ENCODE peak calls at places on chromosomes 4 and X, in seven cellular contexts. One of them, this sample, is unnamed. For H3K27me3, the result is how much of the 10 kb centered on the place peaks cover.

GRCh38 chrX:143853488-143853887 is 30.4 kb upstream of the UBE2NL start:
- DNase-seq in fibroblast of lung: no peak
- DNase-seq in IMR-90: no peak
- DNase-seq in PC-3: no peak
- DNase-seq in GM23248: no peak
- DNase-seq in SK-N-SH: no peak
- DNase-seq in mesendoderm: no peak
- DNase-seq in this sample: no peak

GRCh38 chrX:1533083-1533482 is 3.9 kb downstream of the P2RY8 start:
- DNase-seq in fibroblast of lung: no peak
- DNase-seq in IMR-90: no peak
- DNase-seq in PC-3: no peak
- DNase-seq in GM23248: no peak
- DNase-seq in SK-N-SH: no peak
- DNase-seq in mesendoderm: no peak
- DNase-seq in this sample: no peak

GRCh38 chr4:112802780-112803179 is 165.8 kb downstream of the LARP7 start:
- DNase-seq in fibroblast of lung: no peak
- DNase-seq in IMR-90: no peak
- DNase-seq in PC-3: no peak
- DNase-seq in GM23248: no peak
- DNase-seq in SK-N-SH: no peak
- DNase-seq in mesendoderm: no peak
- DNase-seq in this sample: no peak

GRCh38 chrX:3815896-3816664 is 102.6 kb upstream of the PRKX start:
- DNase-seq in fibroblast of lung: peak
- DNase-seq in IMR-90: peak
- DNase-seq in PC-3: peak
- DNase-seq in GM23248: peak
- DNase-seq in SK-N-SH: peak
- DNase-seq in mesendoderm: peak
- DNase-seq in this sample: peak

GRCh38 chr4:26050212-26050643 is 136.2 kb downstream of the SMIM20 start:
- DNase-seq in fibroblast of lung: no peak
- DNase-seq in IMR-90: no peak
- DNase-seq in PC-3: no peak
- DNase-seq in GM23248: no peak
- DNase-seq in SK-N-SH: no peak
- DNase-seq in mesendoderm: no peak
- DNase-seq in this sample: no peak

GRCh38 chr4:98694076-98694475 is 35.7 kb upstream of the TSPAN5 start:
- DNase-seq in fibroblast of lung: no peak
- DNase-seq in IMR-90: no peak
- DNase-seq in PC-3: no peak
- DNase-seq in GM23248: no peak
- DNase-seq in SK-N-SH: no peak
- DNase-seq in mesendoderm: no peak
- DNase-seq in this sample: no peak

GRCh38 chr4:22170353-22170752 is 221.8 kb upstream of the KCNIP4 start:
- DNase-seq in fibroblast of lung: peak
- DNase-seq in IMR-90: peak
- DNase-seq in PC-3: peak
- DNase-seq in GM23248: peak
- DNase-seq in SK-N-SH: no peak
- DNase-seq in mesendoderm: no peak
- DNase-seq in this sample: peak

GRCh38 chrX:108582151-108582550 is 142.5 kb downstream of the COL4A5 start:
- DNase-seq in fibroblast of lung: no peak
- DNase-seq in IMR-90: no peak
- DNase-seq in PC-3: no peak
- DNase-seq in GM23248: no peak
- DNase-seq in SK-N-SH: no peak
- DNase-seq in mesendoderm: no peak
- DNase-seq in this sample: no peak

GRCh38 chr4:97530676-97531075 is 612.6 kb downstream of the STPG2 start:
- DNase-seq in fibroblast of lung: no peak
- DNase-seq in IMR-90: no peak
- DNase-seq in PC-3: no peak
- DNase-seq in GM23248: no peak
- DNase-seq in SK-N-SH: no peak
- DNase-seq in mesendoderm: peak
- DNase-seq in this sample: no peak

GRCh38 chrX:64394059-64394873 is 986 bp downstream of the MTMR8 start:
- DNase-seq in fibroblast of lung: no peak
- DNase-seq in IMR-90: no peak
- DNase-seq in PC-3: no peak
- DNase-seq in GM23248: no peak
- DNase-seq in SK-N-SH: peak
- DNase-seq in mesendoderm: peak
- DNase-seq in this sample: no peak

GRCh38 chr4:53059253-53059652 is 197.1 kb downstream of the RASL11B start:
- DNase-seq in fibroblast of lung: no peak
- DNase-seq in IMR-90: no peak
- DNase-seq in PC-3: no peak
- DNase-seq in GM23248: no peak
- DNase-seq in SK-N-SH: no peak
- DNase-seq in mesendoderm: no peak
- DNase-seq in this sample: no peak

GRCh38 chr4:112854420-112854819 is 195.0 kb upstream of the ANK2 start:
- DNase-seq in fibroblast of lung: no peak
- DNase-seq in IMR-90: no peak
- DNase-seq in PC-3: no peak
- DNase-seq in GM23248: no peak
- DNase-seq in SK-N-SH: no peak
- DNase-seq in mesendoderm: peak
- DNase-seq in this sample: no peak

GRCh38 chrX:78092296-78092695 is 11.8 kb upstream of the PGK1 start:
- DNase-seq in fibroblast of lung: peak
- DNase-seq in IMR-90: peak
- DNase-seq in PC-3: peak
- DNase-seq in GM23248: peak
- DNase-seq in SK-N-SH: no peak
- DNase-seq in mesendoderm: peak
- DNase-seq in this sample: no peak

GRCh38 chrX:129961180-129962083 is 21.0 kb upstream of the BCORL1 start:
- DNase-seq in fibroblast of lung: no peak
- DNase-seq in IMR-90: no peak
- DNase-seq in PC-3: peak
- DNase-seq in GM23248: peak
- DNase-seq in SK-N-SH: no peak
- DNase-seq in mesendoderm: peak
- DNase-seq in this sample: peak

GRCh38 chr4:115165503-115165902 is 52.1 kb upstream of the NDST4 start:
- DNase-seq in fibroblast of lung: no peak
- DNase-seq in IMR-90: no peak
- DNase-seq in PC-3: no peak
- DNase-seq in GM23248: peak
- DNase-seq in SK-N-SH: no peak
- DNase-seq in mesendoderm: no peak
- DNase-seq in this sample: no peak

GRCh38 chr4:174681723-174682300 is 147.2 kb downstream of the GLRA3 start:
- DNase-seq in fibroblast of lung: peak
- DNase-seq in IMR-90: peak
- DNase-seq in PC-3: peak
- DNase-seq in GM23248: peak
- DNase-seq in SK-N-SH: no peak
- DNase-seq in mesendoderm: peak
- DNase-seq in this sample: no peak

GRCh38 chrX:9519546-9520210 is 54.8 kb downstream of the TBL1X start:
- DNase-seq in fibroblast of lung: no peak
- DNase-seq in IMR-90: no peak
- DNase-seq in PC-3: no peak
- DNase-seq in GM23248: peak
- DNase-seq in SK-N-SH: no peak
- DNase-seq in mesendoderm: no peak
- DNase-seq in this sample: no peak

GRCh38 chr4:75702919-75703411 is 21.4 kb upstream of the USO1 start:
- DNase-seq in fibroblast of lung: no peak
- DNase-seq in IMR-90: no peak
- DNase-seq in PC-3: no peak
- DNase-seq in GM23248: no peak
- DNase-seq in SK-N-SH: peak
- DNase-seq in mesendoderm: peak
- DNase-seq in this sample: no peak

GRCh38 chr4:12949719-12950118 is 534.4 kb downstream of the RAB28 start:
- DNase-seq in fibroblast of lung: no peak
- DNase-seq in IMR-90: no peak
- DNase-seq in PC-3: peak
- DNase-seq in GM23248: no peak
- DNase-seq in SK-N-SH: no peak
- DNase-seq in mesendoderm: no peak
- DNase-seq in this sample: no peak

GRCh38 chr4:136934601-136935000 is 597.7 kb downstream of the PCDH18 start:
- DNase-seq in fibroblast of lung: no peak
- DNase-seq in IMR-90: no peak
- DNase-seq in PC-3: no peak
- DNase-seq in GM23248: no peak
- DNase-seq in SK-N-SH: no peak
- DNase-seq in mesendoderm: no peak
- DNase-seq in this sample: no peak

GRCh38 chr4:123939621-123940020 is 543.0 kb downstream of the SPRY1 start:
- DNase-seq in fibroblast of lung: peak
- DNase-seq in IMR-90: peak
- DNase-seq in PC-3: peak
- DNase-seq in GM23248: peak
- DNase-seq in SK-N-SH: no peak
- DNase-seq in mesendoderm: peak
- DNase-seq in this sample: peak

GRCh38 chrX:72297953-72298730 is 7.6 kb downstream of the CITED1 start:
- DNase-seq in fibroblast of lung: no peak
- DNase-seq in IMR-90: no peak
- DNase-seq in PC-3: peak
- DNase-seq in GM23248: peak
- DNase-seq in SK-N-SH: peak
- DNase-seq in mesendoderm: peak
- DNase-seq in this sample: peak

GRCh38 chr4:128600996-128601857 is 208.3 kb upstream of the JADE1 start:
- DNase-seq in fibroblast of lung: peak
- DNase-seq in IMR-90: peak
- DNase-seq in PC-3: peak
- DNase-seq in GM23248: peak
- DNase-seq in SK-N-SH: peak
- DNase-seq in mesendoderm: peak
- DNase-seq in this sample: peak

DNA sequence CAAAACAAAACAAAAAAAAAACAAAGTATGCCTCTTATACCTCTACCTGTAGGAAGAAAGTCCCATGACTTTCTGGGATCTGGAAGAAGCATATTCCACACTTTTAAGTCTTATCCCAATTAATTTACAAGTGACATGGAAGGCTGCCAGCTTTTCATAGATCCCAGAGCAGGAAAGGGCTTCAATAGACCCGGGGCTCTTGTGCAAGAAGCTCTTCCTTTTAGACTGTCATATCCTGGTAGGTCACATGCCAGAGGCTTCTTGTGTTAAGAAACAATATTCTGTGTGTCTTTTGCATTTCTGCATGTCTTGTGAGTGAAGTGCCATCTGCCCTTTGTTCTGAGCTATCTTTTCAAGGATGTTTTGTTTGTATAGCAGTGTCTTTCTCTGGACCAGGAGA is 84.4 kb upstream of the PHOX2B start:
- DNase-seq in fibroblast of lung: no peak
- DNase-seq in IMR-90: no peak
- DNase-seq in PC-3: no peak
- DNase-seq in GM23248: no peak
- DNase-seq in SK-N-SH: no peak
- DNase-seq in mesendoderm: no peak
- DNase-seq in this sample: no peak
- H3K4me2 ChIP-seq in fibroblast of lung: no peak
- H3K4me2 ChIP-seq in IMR-90: no peak
- H3K4me2 ChIP-seq in PC-3: no peak
- H3K4me2 ChIP-seq in GM23248: no peak
- H3K4me2 ChIP-seq in SK-N-SH: no peak
- H3K4me2 ChIP-seq in mesendoderm: no peak
- H3K4me2 ChIP-seq in this sample: no peak

DNA sequence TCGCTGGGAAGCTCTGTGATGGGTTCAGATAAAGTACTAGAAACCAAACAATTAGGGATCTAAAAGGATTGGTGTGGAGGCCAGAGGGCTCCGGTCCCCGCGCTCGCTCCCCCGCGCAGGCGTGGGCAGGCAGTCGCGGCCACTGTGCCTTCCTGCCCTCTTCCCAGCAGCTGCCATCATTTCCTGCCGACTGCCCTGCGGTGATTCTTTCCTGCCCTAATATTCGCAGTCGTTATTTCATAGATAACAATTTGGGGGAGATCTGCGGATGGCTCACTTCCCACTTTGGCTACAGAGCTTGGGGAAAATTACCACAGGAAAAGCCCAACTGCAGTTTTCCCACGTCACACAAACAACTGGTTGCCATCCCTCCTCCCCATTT is 2.2 kb downstream of the GRIA2 start:
- DNase-seq in fibroblast of lung: no peak
- DNase-seq in IMR-90: no peak
- DNase-seq in PC-3: no peak
- DNase-seq in GM23248: no peak
- DNase-seq in SK-N-SH: peak
- DNase-seq in mesendoderm: peak
- DNase-seq in this sample: peak
- H3K27me3 ChIP-seq in fibroblast of lung: under half
- H3K27me3 ChIP-seq in IMR-90: under half
- H3K27me3 ChIP-seq in PC-3: under half
- H3K27me3 ChIP-seq in GM23248: half or more
- H3K27me3 ChIP-seq in SK-N-SH: under half
- H3K27me3 ChIP-seq in mesendoderm: under half
- H3K27me3 ChIP-seq in this sample: half or more

GRCh38 chr4:110630621-110631402 is 7.9 kb upstream of the PITX2 start:
- DNase-seq in fibroblast of lung: no peak
- DNase-seq in IMR-90: no peak
- DNase-seq in PC-3: no peak
- DNase-seq in GM23248: no peak
- DNase-seq in SK-N-SH: no peak
- DNase-seq in mesendoderm: peak
- DNase-seq in this sample: peak

GRCh38 chr4:110631582-110632505 is 9.0 kb upstream of the PITX2 start:
- DNase-seq in fibroblast of lung: peak
- DNase-seq in IMR-90: peak
- DNase-seq in PC-3: peak
- DNase-seq in GM23248: peak
- DNase-seq in SK-N-SH: peak
- DNase-seq in mesendoderm: peak
- DNase-seq in this sample: peak

GRCh38 chr4:110634320-110635154 is 11.7 kb upstream of the PITX2 start:
- DNase-seq in fibroblast of lung: no peak
- DNase-seq in IMR-90: no peak
- DNase-seq in PC-3: no peak
- DNase-seq in GM23248: no peak
- DNase-seq in SK-N-SH: no peak
- DNase-seq in mesendoderm: peak
- DNase-seq in this sample: peak

GRCh38 chr4:110633358-110634319 is 10.8 kb upstream of the PITX2 start:
- DNase-seq in fibroblast of lung: no peak
- DNase-seq in IMR-90: no peak
- DNase-seq in PC-3: no peak
- DNase-seq in GM23248: no peak
- DNase-seq in SK-N-SH: no peak
- DNase-seq in mesendoderm: peak
- DNase-seq in this sample: peak

GRCh38 chr4:110632506-110633357 is 9.9 kb upstream of the PITX2 start:
- DNase-seq in fibroblast of lung: no peak
- DNase-seq in IMR-90: no peak
- DNase-seq in PC-3: no peak
- DNase-seq in GM23248: no peak
- DNase-seq in SK-N-SH: no peak
- DNase-seq in mesendoderm: peak
- DNase-seq in this sample: peak
- H3K4me2 ChIP-seq in fibroblast of lung: peak
- H3K4me2 ChIP-seq in IMR-90: no peak
- H3K4me2 ChIP-seq in PC-3: peak
- H3K4me2 ChIP-seq in GM23248: no peak
- H3K4me2 ChIP-seq in SK-N-SH: peak
- H3K4me2 ChIP-seq in mesendoderm: peak
- H3K4me2 ChIP-seq in this sample: peak

GRCh38 chr4:142762280-142762679 is 83.8 kb downstream of the INPP4B start:
- DNase-seq in fibroblast of lung: no peak
- DNase-seq in IMR-90: no peak
- DNase-seq in PC-3: no peak
- DNase-seq in GM23248: no peak
- DNase-seq in SK-N-SH: no peak
- DNase-seq in mesendoderm: no peak
- DNase-seq in this sample: no peak
- H3K27me3 ChIP-seq in fibroblast of lung: under half
- H3K27me3 ChIP-seq in IMR-90: under half
- H3K27me3 ChIP-seq in PC-3: under half
- H3K27me3 ChIP-seq in GM23248: under half
- H3K27me3 ChIP-seq in SK-N-SH: under half
- H3K27me3 ChIP-seq in mesendoderm: under half
- H3K27me3 ChIP-seq in this sample: under half